ENCODE peak calls at places on chromosome 17, in five cellular contexts. O is stimulated activated CD4-positive, alpha-beta T cell treated with anti-CD3 and anti-CD28 coated beads, Interleukin-12 subunit alpha, Interleukin-12 subunit beta, amount 100 ng/mL, for 4 hours; I is sciatic nerve; F is GM12865; G is stimulated activated naive CD8-positive, alpha-beta T cell treated with anti-CD3 and anti-CD28 coated beads, Interleukin-15, Interleukin-2, amounts not matched to agents 100 U/mL and 50 U/mL, for 24 hours. Z is an unnamed sample.

GRCh38 chr17:83131268-83132011 is 52.0 kb downstream of the METRNL start:
- DNase-seq in O (no peak), F (no peak), I (peak), G (no peak), Z (no peak)

GRCh38 chr17:38464251-38464722 is 36.0 kb downstream of the ARHGAP23 start:
- DNase-seq in O (no peak), G (no peak), F (no peak), I (peak), Z (peak)

GRCh38 chr17:34414338-34414737 is 51.3 kb upstream of the CCL1 start:
- DNase-seq in G (no peak), F (no peak), O (no peak), I (no peak), Z (no peak)

GRCh38 chr17:11241611-11242226 is 706 bp downstream of the SHISA6 start:
- DNase-seq in G (peak), I (no peak), O (no peak), F (no peak), Z (no peak)

GRCh38 chr17:77281904-77282367 is 141.2 kb downstream of the SEC14L1 start:
- DNase-seq in O (no peak), F (peak), G (peak), I (no peak), Z (peak)

GRCh38 chr17:27230996-27231395 is 62.9 kb upstream of the WSB1 start:
- DNase-seq in G (no peak), I (no peak), F (no peak), O (no peak), Z (no peak)

GRCh38 chr17:78044280-78044835 is 84.2 kb downstream of the TMC6 start:
- DNase-seq in I (no peak), O (no peak), G (no peak), F (no peak), Z (no peak)

GRCh38 chr17:6254036-6254435 is 180.9 kb downstream of the AIPL1 start:
- DNase-seq in F (no peak), I (no peak), O (no peak), G (no peak), Z (no peak)

GRCh38 chr17:43020030-43020621 is 2.1 kb downstream of the VAT1 start:
- DNase-seq in I (no peak), F (no peak), O (no peak), G (no peak), Z (no peak)

GRCh38 chr17:64326420-64327054 is 63.5 kb upstream of the TEX2 start:
- DNase-seq in F (peak), O (no peak), I (peak), G (no peak), Z (no peak)

GRCh38 chr17:72460711-72461110 is 339.9 kb downstream of the SOX9 start:
- DNase-seq in F (no peak), G (no peak), I (no peak), O (no peak), Z (no peak)

GRCh38 chr17:73401911-73402310 is 90.1 kb upstream of the CDC42EP4 start:
- DNase-seq in I (peak), O (no peak), G (no peak), F (peak), Z (no peak)

GRCh38 chr17:27559996-27560481 is 70.9 kb upstream of the LGALS9 start:
- DNase-seq in F (no peak), G (no peak), O (no peak), I (peak), Z (no peak)

GRCh38 chr17:19812407-19812806 is 55.3 kb downstream of the ULK2 start:
- DNase-seq in G (no peak), I (no peak), O (no peak), F (no peak), Z (no peak)

GRCh38 chr17:18356624-18357023 is 6.7 kb downstream of the SHMT1 start:
- DNase-seq in F (no peak), G (no peak), O (no peak), I (no peak), Z (no peak)

GRCh38 chr17:30278032-30278431 is 13.7 kb downstream of the BLMH start:
- DNase-seq in I (no peak), O (no peak), F (peak), G (no peak), Z (no peak)

GRCh38 chr17:49638818-49639217 is 39.1 kb downstream of the SPOP start:
- DNase-seq in G (no peak), O (no peak), F (no peak), I (no peak), Z (no peak)

GRCh38 chr17:15941781-15942180 is 3.1 kb upstream of the ADORA2B start:
- DNase-seq in F (no peak), G (no peak), O (no peak), I (no peak), Z (no peak)

GRCh38 chr17:81909966-81910839 is 996 bp downstream of the PCYT2 start:
- DNase-seq in F (no peak), O (no peak), G (no peak), I (no peak), Z (no peak)

GRCh38 chr17:45225964-45226530 is 4.4 kb downstream of the FMNL1 start:
- DNase-seq in F (peak), O (peak), I (peak), G (peak), Z (peak)

GRCh38 chr17:58666858-58667267 is 25.0 kb downstream of the TEX14 start:
- DNase-seq in I (peak), F (no peak), G (peak), O (peak), Z (no peak)

GRCh38 chr17:44331249-44331760 is 6.7 kb upstream of the SLC25A39 start:
- DNase-seq in O (no peak), F (peak), I (no peak), G (peak), Z (peak)

GRCh38 chr17:66652840-66653507 is 181.9 kb upstream of the CACNG5 start:
- DNase-seq in F (peak), G (no peak), I (no peak), O (no peak), Z (no peak)

GRCh38 chr17:44119798-44120197 is 3.6 kb downstream of the HDAC5 start:
- DNase-seq in G (no peak), O (no peak), I (no peak), F (no peak), Z (no peak)

Z was measured in GM13977.